ENCODE peak calls at places on chromosomes 12 and 14, in seven cellular contexts. X, Z, P, J, M, N and W are unnamed samples.
A peak's percentile ranks its signal among the peaks of the same experiment; 100 is the strongest.

GRCh38 chr14:21978184-21978998 is 304.8 kb upstream of the OR4E1 start:
- DNase-seq in X (peak; percentile 38), Z (no peak), P (peak; percentile 27), J (no peak), M (peak; percentile 48), N (peak; percentile 98), W (no peak)

GRCh38 chr14:103543140-103543539 is 14.1 kb downstream of the TRMT61A start:
- DNase-seq in X (no peak), Z (no peak), P (no peak), J (no peak), M (no peak), N (no peak), W (no peak)

GRCh38 chr12:121626087-121626852 is at the start of gene ORAI1:
- DNase-seq in X (peak; percentile 97), Z (peak; percentile 95), P (peak; percentile 94), J (no peak), M (peak; percentile 94), N (peak; percentile 97), W (peak; percentile 82)

GRCh38 chr12:57775563-57776246 is 3.3 kb downstream of the EEF1AKMT3 start:
- DNase-seq in X (no peak), Z (no peak), P (no peak), J (no peak), M (no peak), N (no peak), W (no peak)

GRCh38 chr12:109963743-109964429 is 32.3 kb downstream of the GIT2 start:
- DNase-seq in X (peak; percentile 43), Z (no peak), P (no peak), J (no peak), M (no peak), N (no peak), W (no peak)

GRCh38 chr14:106564058-106564643 is 1037.8 kb downstream of the TMEM121 start:
- DNase-seq in X (no peak), Z (peak; percentile 14), P (no peak), J (no peak), M (peak; percentile 50), N (peak; percentile 33), W (peak; percentile 18)

GRCh38 chr12:56230449-56231183 is 765 bp downstream of the SLC39A5 start:
- DNase-seq in X (no peak), Z (no peak), P (no peak), J (no peak), M (no peak), N (peak; percentile 34), W (no peak)

GRCh38 chr12:4934651-4935050 is 24.9 kb downstream of the KCNA1 start:
- DNase-seq in X (peak; percentile 27), Z (peak; percentile 32), P (no peak), J (no peak), M (no peak), N (no peak), W (no peak)

GRCh38 chr14:60349663-60350365 is 100.8 kb downstream of the PPM1A start:
- DNase-seq in X (peak; percentile 59), Z (peak; percentile 69), P (no peak), J (no peak), M (peak; percentile 5), N (peak; percentile 74), W (peak; percentile 45)

GRCh38 chr14:82667501-82667900 is 1133.8 kb upstream of the SEL1L start:
- DNase-seq in X (no peak), Z (no peak), P (no peak), J (no peak), M (no peak), N (no peak), W (no peak)

GRCh38 chr14:105694961-105695360 is 168.6 kb downstream of the TMEM121 start:
- DNase-seq in X (no peak), Z (no peak), P (no peak), J (no peak), M (no peak), N (no peak), W (no peak)